ENCODE peak calls at places on chromosomes 1 and 21, in five cellular contexts. R is suprapubic skin; N is CD4-positive, alpha-beta T cell; G is CD8-positive, alpha-beta memory T cell; M is aorta. F is an unnamed sample.

GRCh38 chr1:15702722-15703550 is 18.8 kb downstream of the PLEKHM2 start:
- DNase-seq in R (no peak), N (no peak), G (no peak), M (peak; percentile 82), F (no peak)

GRCh38 chr1:93617670-93618488 is 63.8 kb downstream of the BCAR3 start:
- DNase-seq in R (no peak), N (no peak), G (no peak), M (no peak), F (no peak)

GRCh38 chr1:24555591-24556413 is at the start of gene NCMAP:
- DNase-seq in R (no peak), N (peak; percentile 27), G (peak; percentile 60), M (peak; percentile 63), F (no peak)

GRCh38 chr1:85202864-85203255 is 2.0 kb upstream of the SYDE2 start:
- DNase-seq in R (no peak), N (no peak), G (no peak), M (no peak), F (no peak)

GRCh38 chr21:39319251-39319756 is 5.9 kb upstream of the BRWD1 start:
- DNase-seq in R (no peak), N (no peak), G (no peak), M (no peak), F (no peak)

GRCh38 chr1:7002728-7003127 is 217.5 kb downstream of the CAMTA1 start:
- DNase-seq in R (no peak), N (no peak), G (no peak), M (no peak), F (no peak)

GRCh38 chr1:152118915-152119314 is 3.7 kb upstream of the TCHH start:
- DNase-seq in R (no peak), N (no peak), G (no peak), M (no peak), F (no peak)

GRCh38 chr1:54280652-54281051 is 80.7 kb downstream of the MRPL37 start:
- DNase-seq in R (no peak), N (peak; percentile 20), G (no peak), M (no peak), F (no peak)

GRCh38 chr1:6827081-6827480 is 41.8 kb downstream of the CAMTA1 start:
- DNase-seq in R (no peak), N (no peak), G (no peak), M (no peak), F (no peak)

GRCh38 chr21:31897311-31897710 is 24.5 kb downstream of the HUNK start:
- DNase-seq in R (no peak), N (no peak), G (no peak), M (no peak), F (no peak)

GRCh38 chr1:94926365-94926914 is 470 bp downstream of the CNN3 start:
- DNase-seq in R (peak; percentile 77), N (no peak), G (peak; percentile 47), M (peak; percentile 87), F (peak; percentile 57)

GRCh38 chr21:45313015-45313414 is 25.3 kb upstream of the POFUT2 start:
- DNase-seq in R (peak; percentile 42), N (no peak), G (no peak), M (peak; percentile 63), F (peak; percentile 21)

GRCh38 chr1:162552684-162553252 is 8.8 kb upstream of the UAP1 start:
- DNase-seq in R (peak; percentile 60), N (no peak), G (no peak), M (no peak), F (no peak)

GRCh38 chr1:3171761-3172160 is 102.8 kb downstream of the PRDM16 start:
- DNase-seq in R (no peak), N (no peak), G (no peak), M (no peak), F (no peak)
- H3K27ac ChIP-seq in R (no peak overlapping the region), N (no peak overlapping the region), G (no peak overlapping the region), M (peak overlapping the region; percentile 93), F (no peak overlapping the region)

GRCh38 chr1:247721222-247721621 is 4.8 kb upstream of the OR6F1 start:
- DNase-seq in R (no peak), N (no peak), G (no peak), M (no peak), F (no peak)
- H3K9me3 ChIP-seq in R (peaks cover 7% of the 10 kb centered on the region), N (peaks cover 10% of the 10 kb centered on the region), G (no peaks in the 10 kb centered on the region), M (peaks cover 2% of the 10 kb centered on the region), F (no peaks in the 10 kb centered on the region)

GRCh38 chr1:153609585-153609907 is 3.4 kb downstream of the S100A16 start:
- DNase-seq in R (no peak), N (no peak), G (no peak), M (no peak), F (no peak)

GRCh38 chr1:153608742-153609584 is 4.0 kb downstream of the S100A16 start:
- DNase-seq in R (peak; percentile 85), N (no peak), G (no peak), M (peak; percentile 90), F (peak; percentile 96)

GRCh38 chr1:153606194-153606593 is 6.7 kb downstream of the S100A16 start:
- DNase-seq in R (peak; percentile 16), N (no peak), G (no peak), M (no peak), F (no peak)

GRCh38 chr1:153608089-153608672 is 4.8 kb downstream of the S100A16 start:
- DNase-seq in R (peak; percentile 73), N (no peak), G (no peak), M (peak; percentile 71), F (no peak)

DNA sequence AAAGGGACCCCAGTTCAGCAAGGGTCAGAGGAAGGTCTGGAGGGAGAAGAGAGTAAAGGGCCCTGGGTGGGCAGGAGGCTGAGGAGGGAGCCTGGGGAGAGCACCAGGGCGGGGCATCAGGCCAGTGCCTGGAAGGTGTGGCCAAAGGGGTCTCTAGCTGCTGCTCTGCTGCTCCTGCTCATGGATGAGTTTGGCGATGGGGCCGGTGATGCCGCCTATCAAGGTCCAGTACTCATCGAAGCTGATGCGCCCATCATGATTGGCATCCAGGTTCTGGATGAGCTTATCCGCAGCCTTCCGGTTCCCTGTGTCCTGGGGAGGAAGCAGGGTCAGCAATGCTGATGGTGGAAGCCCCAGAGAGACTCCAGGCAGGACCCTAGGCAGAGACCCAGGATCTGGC is 5.6 kb downstream of the S100A16 start:
- DNase-seq in R (no peak), N (no peak), G (no peak), M (peak; percentile 70), F (no peak)
- H3K27ac ChIP-seq in R (peak overlapping the region; percentile 94), N (no peak overlapping the region), G (no peak overlapping the region), M (no peak overlapping the region), F (peak overlapping the region; percentile 98)

DNA sequence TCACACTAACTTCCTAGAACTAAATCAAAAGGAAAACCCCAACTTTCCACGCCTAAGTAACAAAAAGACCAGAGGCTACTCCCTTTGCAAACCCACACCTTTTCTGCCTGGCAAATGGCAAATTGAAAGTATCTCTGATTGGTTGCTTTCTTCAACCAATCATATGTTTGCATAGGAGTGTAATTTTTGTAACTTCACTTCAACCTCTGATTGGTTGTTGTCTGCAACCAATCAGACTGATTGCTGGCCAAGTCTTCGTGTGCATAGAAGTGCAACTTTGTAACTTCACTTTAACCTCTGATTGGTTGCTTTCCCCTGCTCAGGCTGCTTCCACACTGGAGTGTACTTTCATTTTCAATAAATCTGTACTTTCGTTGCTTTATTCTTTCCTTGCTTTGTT is 36.9 kb upstream of the PADI2 start:
- DNase-seq in R (no peak), N (no peak), G (no peak), M (no peak), F (no peak)
- H3K9me3 ChIP-seq in R (peaks cover 17% of the 10 kb centered on the region), N (peaks cover 47% of the 10 kb centered on the region), G (peaks cover 15% of the 10 kb centered on the region), M (peaks cover 12% of the 10 kb centered on the region), F (peaks cover 15% of the 10 kb centered on the region)

GRCh38 chr1:118258975-118259374 is 73.9 kb upstream of the SPAG17 start:
- DNase-seq in R (no peak), N (no peak), G (no peak), M (no peak), F (no peak)
- H3K27ac ChIP-seq in R (no peak overlapping the region), N (no peak overlapping the region), G (no peak overlapping the region), M (no peak overlapping the region), F (no peak overlapping the region)

GRCh38 chr1:49085079-49085478 is 308.4 kb upstream of the BEND5 start:
- DNase-seq in R (no peak), N (no peak), G (no peak), M (no peak), F (no peak)
- H3K9me3 ChIP-seq in R (no peaks in the 10 kb centered on the region), N (no peaks in the 10 kb centered on the region), G (no peaks in the 10 kb centered on the region), M (no peaks in the 10 kb centered on the region), F (no peaks in the 10 kb centered on the region)

GRCh38 chr21:29056538-29057050 is 16.9 kb downstream of the CCT8 start:
- DNase-seq in R (no peak), N (no peak), G (no peak), M (no peak), F (no peak)
- H3K27ac ChIP-seq in R (no peak overlapping the region), N (no peak overlapping the region), G (no peak overlapping the region), M (no peak overlapping the region), F (no peak overlapping the region)

DNA sequence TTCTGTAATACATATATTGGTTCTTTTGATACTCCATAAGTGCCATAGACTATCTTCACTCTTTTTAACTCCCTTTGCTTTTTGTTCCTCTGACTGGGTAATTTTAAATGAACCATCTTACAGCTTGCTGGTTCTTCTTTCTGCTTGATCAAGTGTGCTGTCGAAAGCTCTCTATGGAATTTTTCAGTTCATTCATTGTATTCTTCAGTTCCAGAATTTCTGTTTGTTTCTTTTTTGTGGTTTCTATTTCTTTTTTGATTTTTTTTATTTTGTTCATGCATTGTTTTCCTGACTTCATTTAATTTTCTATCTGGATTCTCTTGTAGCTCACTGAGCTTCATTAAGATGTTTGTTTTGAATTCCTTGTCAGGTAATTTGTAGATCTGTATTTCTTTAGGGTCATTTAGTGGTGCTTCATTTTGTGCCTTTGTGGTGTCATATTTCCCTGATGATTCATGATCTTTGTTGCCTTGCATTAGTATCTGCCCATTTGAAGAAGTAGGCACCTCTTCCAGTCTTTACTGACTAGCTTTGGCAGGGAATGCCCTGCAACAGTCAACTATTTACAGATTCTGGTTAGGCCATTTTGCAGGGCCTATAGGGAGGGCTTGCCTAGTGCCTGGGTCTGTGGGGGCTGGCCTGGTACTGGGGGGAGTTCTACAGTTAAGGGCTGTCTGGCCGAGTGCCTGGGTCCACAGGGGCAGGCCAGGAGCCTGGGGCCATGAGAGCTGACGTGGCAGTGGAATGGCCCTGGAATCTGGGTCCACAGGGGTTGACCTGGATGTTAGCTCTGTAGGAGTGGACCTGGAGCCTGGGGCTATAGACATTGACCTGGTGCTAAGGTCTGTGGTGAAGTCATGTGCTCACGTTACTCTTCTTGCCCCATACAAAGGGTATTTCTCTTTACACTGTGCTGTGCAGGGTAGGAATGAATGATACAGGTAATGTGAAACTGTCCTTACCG is 89.7 kb downstream of the MAGI3 start:
- DNase-seq in R (no peak), N (no peak), G (no peak), M (no peak), F (no peak)
- H3K9me3 ChIP-seq in R (peaks cover 8% of the 10 kb centered on the region), N (peaks cover 20% of the 10 kb centered on the region), G (peaks cover 4% of the 10 kb centered on the region), M (peaks cover 3% of the 10 kb centered on the region), F (peaks cover 22% of the 10 kb centered on the region)

GRCh38 chr1:9338354-9339250 is 45.9 kb downstream of the SPSB1 start:
- DNase-seq in R (no peak), N (no peak), G (no peak), M (no peak), F (no peak)
- H3K27ac ChIP-seq in R (no peak overlapping the region), N (no peak overlapping the region), G (no peak overlapping the region), M (peak overlapping the region; percentile 53), F (no peak overlapping the region)

F was measured in RWPE2.